ENCODE peak calls at places on chromosomes 6 and 20, in four cellular contexts. T is tibial artery, B is AG04450, F is psoas muscle. U is an unnamed sample.

GRCh38 chr6:77463881-77464867 is 883 bp upstream of the HTR1B start:
- DNase-seq in T (peak), F (peak), B (no peak), U (peak)

GRCh38 chr6:26033942-26034354 is 53.3 kb upstream of the HFE start:
- DNase-seq in B (no peak), F (peak), T (no peak), U (peak)

GRCh38 chr6:139062921-139063320 is 34.4 kb downstream of the ABRACL start:
- DNase-seq in F (no peak), T (no peak), B (no peak), U (no peak)

GRCh38 chr6:13445005-13445743 is 42.2 kb downstream of the GFOD1 start:
- DNase-seq in T (no peak), B (no peak), F (peak), U (no peak)

GRCh38 chr6:95545691-95546090 is 31.6 kb upstream of the MANEA start:
- DNase-seq in F (no peak), B (no peak), T (no peak), U (no peak)

GRCh38 chr20:17835941-17836861 is 132.4 kb downstream of the SNX5 start:
- DNase-seq in B (peak), T (peak), F (peak), U (peak)

GRCh38 chr6:15344186-15344506 is 98.3 kb downstream of the JARID2 start:
- DNase-seq in T (no peak), F (no peak), B (no peak), U (no peak)

GRCh38 chr6:25263602-25264001 is 15.6 kb upstream of the CARMIL1 start:
- DNase-seq in T (no peak), F (no peak), B (no peak), U (no peak)

GRCh38 chr20:54624701-54625472 is 149.5 kb downstream of the DOK5 start:
- DNase-seq in B (no peak), T (no peak), F (no peak), U (no peak)

GRCh38 chr6:111874030-111874425 is 776 bp upstream of the FYN start:
- DNase-seq in F (peak), T (no peak), B (no peak), U (no peak)

GRCh38 chr6:148999921-149000589 is 253.2 kb downstream of the UST start:
- DNase-seq in F (peak), B (no peak), T (peak), U (peak)

GRCh38 chr6:141906569-141907080 is 226.1 kb upstream of the GJE1 start:
- DNase-seq in T (no peak), F (no peak), B (no peak), U (no peak)

GRCh38 chr20:51532577-51533191 is 9.8 kb downstream of the NFATC2 start:
- DNase-seq in T (peak), F (peak), B (no peak), U (peak)

GRCh38 chr20:14418441-14418840 is 81.0 kb upstream of the FLRT3 start:
- DNase-seq in T (no peak), F (no peak), B (no peak), U (no peak)

GRCh38 chr6:53916804-53917463 is 122.1 kb downstream of the LRRC1 start:
- DNase-seq in T (no peak), F (no peak), B (no peak), U (no peak)

GRCh38 chr6:37244430-37245310 is 12.9 kb upstream of the TBC1D22B start:
- DNase-seq in T (peak), B (peak), F (peak), U (peak)

DNA sequence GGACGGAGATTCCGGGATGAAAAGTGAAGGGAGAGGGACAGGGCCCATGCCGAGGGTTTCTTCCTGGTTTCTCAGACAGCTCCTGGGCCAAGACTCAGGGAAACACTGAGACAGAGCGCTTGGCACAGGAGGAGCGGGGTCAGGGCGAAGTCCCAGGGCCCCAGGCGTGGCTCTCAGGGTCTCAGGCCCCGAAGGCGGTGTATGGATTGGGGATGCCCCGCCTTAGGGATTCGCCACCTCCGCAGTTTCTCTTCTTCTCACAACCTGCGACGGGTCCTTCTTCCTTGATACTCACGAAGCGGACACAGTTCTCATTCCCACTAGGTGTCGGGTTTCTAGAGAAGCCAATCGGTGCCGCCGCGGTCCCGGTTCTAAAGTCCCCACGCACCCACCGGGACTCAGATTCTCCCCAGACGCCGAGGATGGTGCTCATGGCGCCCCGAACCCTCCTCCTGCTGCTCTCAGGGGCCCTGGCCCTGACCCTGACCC is 55.0 kb upstream of the HLA-A start:
- DNase-seq in F (peak), B (no peak), T (peak), U (peak)
- H3K27ac ChIP-seq in F (peak), B (no peak), T (peak), U (peak)

GRCh38 chr6:44474643-44475042 is 87.1 kb downstream of the CDC5L start:
- DNase-seq in F (no peak), B (no peak), T (no peak), U (no peak)
- H3K4me3 ChIP-seq in F (no peak), B (no peak), T (no peak), U (no peak)

GRCh38 chr20:23626040-23626620 is 11.6 kb downstream of the CST3 start:
- DNase-seq in B (no peak), T (no peak), F (no peak), U (no peak)

GRCh38 chr20:23622839-23623343 is 14.9 kb downstream of the CST3 start:
- DNase-seq in F (peak), B (peak), T (peak), U (peak)

GRCh38 chr20:23623666-23624065 is 14.1 kb downstream of the CST3 start:
- DNase-seq in T (no peak), F (no peak), B (no peak), U (no peak)

GRCh38 chr20:23625236-23625964 is 12.4 kb downstream of the CST3 start:
- DNase-seq in F (no peak), B (no peak), T (no peak), U (no peak)

DNA sequence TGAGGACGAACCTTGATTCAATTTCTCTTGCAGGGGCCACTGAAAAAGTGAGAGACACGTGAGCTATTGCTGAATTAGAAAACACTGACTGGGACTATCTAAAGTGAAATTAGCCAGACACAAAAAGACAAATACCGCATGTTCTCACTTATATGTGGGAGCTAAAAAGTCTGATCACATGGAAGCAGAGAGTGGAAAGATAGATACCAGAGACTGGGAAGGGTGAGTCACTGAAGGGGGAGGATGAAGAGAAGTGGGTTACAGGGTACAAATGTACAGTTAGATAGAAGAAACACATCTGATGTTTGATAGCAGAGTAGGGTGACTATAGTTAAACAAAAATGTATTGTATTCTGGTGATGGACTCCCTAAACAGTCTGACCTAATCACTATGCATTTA is 13.4 kb downstream of the CST3 start:
- DNase-seq in T (no peak), B (no peak), F (no peak), U (no peak)
- H3K27ac ChIP-seq in T (peak), B (no peak), F (no peak), U (no peak)

DNA sequence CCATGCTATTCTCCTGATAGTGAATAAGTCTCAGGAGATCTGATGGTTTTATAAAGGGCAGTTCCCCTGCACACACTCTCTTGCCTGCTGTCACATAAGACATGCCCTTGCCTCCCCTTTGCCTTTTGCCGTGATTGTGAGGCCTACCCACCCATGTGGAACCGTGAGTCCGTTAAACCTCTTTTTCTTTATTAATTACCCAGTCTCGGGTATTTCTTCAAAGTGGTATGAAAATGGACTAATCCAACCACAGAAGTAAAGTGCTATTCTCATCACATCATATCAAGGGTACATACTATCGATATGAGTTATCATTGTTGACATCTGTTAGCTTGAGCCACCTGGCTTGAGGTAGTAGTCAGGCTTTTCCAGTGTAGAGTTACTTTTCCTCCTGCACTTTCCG is 2.3 kb downstream of the MANBAL start:
- DNase-seq in B (no peak), F (no peak), T (no peak), U (no peak)
- H3K4me3 ChIP-seq in B (no peak), F (no peak), T (no peak), U (no peak)

DNA sequence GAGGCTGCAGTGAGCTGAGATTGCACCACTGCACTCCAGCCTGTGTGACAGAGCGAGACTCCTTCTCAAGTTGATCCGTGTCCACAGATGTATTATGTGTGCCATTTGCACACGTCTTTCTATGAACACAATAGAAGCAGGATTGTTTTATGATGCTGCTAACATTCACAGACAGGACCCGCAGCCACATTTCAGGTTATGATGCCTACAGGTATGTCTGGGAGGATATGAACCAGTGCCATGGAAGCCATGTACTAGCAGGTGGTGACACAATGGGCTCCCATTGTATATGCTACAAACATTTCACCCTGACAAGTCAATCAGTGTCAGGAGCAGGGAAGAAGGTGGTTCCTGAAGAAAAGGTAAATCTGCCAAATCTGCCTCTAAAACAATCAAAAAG is 4.3 kb downstream of the TRAM2 start:
- DNase-seq in B (no peak), F (no peak), T (no peak), U (no peak)
- H3K27ac ChIP-seq in B (no peak), F (no peak), T (peak), U (peak)